ENCODE peak calls at places on chromosome 10, in eight cellular contexts. X is activated T-cell treated with anti-CD3 and anti-CD28 coated beads for 1 hour, H is testis, O is prostate gland, I is stromal cell of bone marrow, A is hepatocyte, B is sigmoid colon, R is renal cortical epithelial cell. N is an unnamed sample.

GRCh38 chr10:3399756-3400155 is 227.2 kb upstream of the PITRM1 start:
- DNase-seq in X (no peak), H (no peak), O (no peak), I (no peak), A (no peak), B (no peak), R (no peak), N (no peak)

GRCh38 chr10:80596391-80597257 is 58.9 kb downstream of the SH2D4B start:
- DNase-seq in X (no peak), H (peak), O (no peak), I (peak), A (peak), B (peak), R (peak), N (no peak)

GRCh38 chr10:31619410-31620095 is 300.5 kb downstream of the ZEB1 start:
- DNase-seq in X (no peak), H (no peak), O (no peak), I (no peak), A (no peak), B (peak), R (no peak), N (no peak)

GRCh38 chr10:29479081-29479917 is 155.5 kb downstream of the SVIL start:
- DNase-seq in X (no peak), H (no peak), O (peak), I (peak), A (no peak), B (no peak), R (peak), N (no peak)

GRCh38 chr10:5809541-5810154 is 3.6 kb downstream of the GDI2 start:
- DNase-seq in X (no peak), H (no peak), O (no peak), I (no peak), A (no peak), B (no peak), R (peak), N (no peak)

GRCh38 chr10:34739915-34740314 is 75.2 kb downstream of the PARD3 start:
- DNase-seq in X (no peak), H (peak), O (peak), I (peak), A (peak), B (peak), R (peak), N (peak)

GRCh38 chr10:77229704-77230103 is 407.9 kb downstream of the KCNMA1 start:
- DNase-seq in X (no peak), H (no peak), O (no peak), I (no peak), A (no peak), B (no peak), R (no peak), N (no peak)

GRCh38 chr10:52541082-52541481 is 227.0 kb downstream of the DKK1 start:
- DNase-seq in X (no peak), H (no peak), O (no peak), I (peak), A (no peak), B (no peak), R (no peak), N (no peak)

GRCh38 chr10:102546606-102547310 is 43.0 kb downstream of the SUFU start:
- DNase-seq in X (no peak), H (no peak), O (no peak), I (no peak), A (no peak), B (no peak), R (no peak), N (no peak)

GRCh38 chr10:110074298-110074697 is 66.5 kb downstream of the ADD3 start:
- DNase-seq in X (no peak), H (no peak), O (no peak), I (no peak), A (no peak), B (no peak), R (no peak), N (no peak)

GRCh38 chr10:17951868-17952371 is at the start of gene SLC39A12:
- DNase-seq in X (no peak), H (no peak), O (no peak), I (peak), A (peak), B (no peak), R (peak), N (no peak)

GRCh38 chr10:116880716-116881440 is 31.6 kb downstream of the ENO4 start:
- DNase-seq in X (no peak), H (no peak), O (no peak), I (no peak), A (no peak), B (no peak), R (no peak), N (no peak)

GRCh38 chr10:5364916-5365434 is at the start of gene UCN3:
- DNase-seq in X (no peak), H (no peak), O (no peak), I (no peak), A (no peak), B (no peak), R (no peak), N (no peak)